ENCODE peak calls at places on chromosomes 13 and 19, in four cellular contexts. N is left ventricle myocardium inferior, U is H7, Q is foreskin fibroblast. C is an unnamed sample.

GRCh38 chr13:104326523-104326922 is 1260.3 kb upstream of the SLC10A2 start:
- DNase-seq in Q (no peak), N (no peak), U (no peak), C (no peak)

GRCh38 chr13:92137519-92137918 is 739.1 kb downstream of the GPC5 start:
- DNase-seq in Q (no peak), U (no peak), N (no peak), C (peak; percentile 1)

GRCh38 chr19:51544038-51544437 is 12.6 kb upstream of the SIGLEC6 start:
- DNase-seq in U (no peak), Q (no peak), N (no peak), C (no peak)

GRCh38 chr13:97274782-97275252 is 52.7 kb downstream of the MBNL2 start:
- DNase-seq in U (no peak), N (no peak), Q (no peak), C (peak; percentile 87)

GRCh38 chr13:31970237-31970930 is 61.2 kb upstream of the FRY start:
- DNase-seq in Q (peak; percentile 61), N (no peak), U (no peak), C (peak; percentile 51)

GRCh38 chr19:29665215-29665825 is at the start of gene PLEKHF1:
- DNase-seq in U (peak; percentile 99), Q (peak; percentile 80), N (peak; percentile 94), C (peak; percentile 75)

GRCh38 chr13:45361596-45362206 is 20.7 kb upstream of the TPT1 start:
- DNase-seq in Q (peak; percentile 49), U (no peak), N (no peak), C (peak; percentile 59)

GRCh38 chr13:111403266-111403665 is 82.8 kb downstream of the TEX29 start:
- DNase-seq in U (no peak), N (no peak), Q (no peak), C (no peak)

GRCh38 chr13:30737511-30738342 is 2.4 kb downstream of the ALOX5AP start:
- DNase-seq in N (no peak), U (no peak), Q (no peak), C (no peak)

GRCh38 chr19:58182577-58182988 is 278 bp upstream of the ZNF274 start:
- DNase-seq in U (no peak), N (no peak), Q (no peak), C (no peak)

GRCh38 chr19:45517238-45517637 is 10.0 kb downstream of the VASP start:
- DNase-seq in N (no peak), Q (no peak), U (no peak), C (no peak)

GRCh38 chr19:31255174-31255862 is 93.9 kb downstream of the TSHZ3 start:
- DNase-seq in Q (no peak), N (no peak), U (no peak), C (no peak)

GRCh38 chr13:49669735-49670309 is 21.5 kb downstream of the EBPL start:
- DNase-seq in U (peak; percentile 87), Q (peak; percentile 63), N (no peak), C (peak; percentile 63)

GRCh38 chr13:88751994-88752393 is 1080.8 kb downstream of the SLITRK5 start:
- DNase-seq in Q (no peak), U (no peak), N (no peak), C (no peak)

GRCh38 chr19:1862068-1862423 is 1.3 kb downstream of the KLF16 start:
- DNase-seq in N (no peak), U (peak; percentile 75), Q (no peak), C (no peak)

GRCh38 chr13:41018583-41018909 is 570 bp downstream of the ELF1 start:
- DNase-seq in Q (no peak), N (no peak), U (no peak), C (no peak)

GRCh38 chr13:66805657-66806056 is 424.5 kb downstream of the PCDH9 start:
- DNase-seq in N (no peak), U (no peak), Q (peak; percentile 16), C (peak; percentile 81)

GRCh38 chr19:29873024-29873800 is 61.4 kb downstream of the CCNE1 start:
- DNase-seq in N (peak; percentile 47), Q (no peak), U (peak; percentile 97), C (peak; percentile 9)

GRCh38 chr19:1027020-1027952 is 878 bp downstream of the CNN2 start:
- DNase-seq in N (peak; percentile 18), Q (no peak), U (no peak), C (no peak)

GRCh38 chr13:113369189-113369588 is 5.3 kb upstream of the GRTP1 start:
- DNase-seq in Q (no peak), U (peak; percentile 31), N (no peak), C (no peak)

GRCh38 chr13:89514534-89515312 is 1832.8 kb upstream of the MIR17HG start:
- DNase-seq in Q (no peak), U (no peak), N (no peak), C (peak; percentile 80)

GRCh38 chr19:4970558-4971423 is 1.9 kb downstream of the KDM4B start:
- DNase-seq in Q (no peak), N (peak; percentile 53), U (peak; percentile 73), C (no peak)

GRCh38 chr13:50400930-50401553 is 385.8 kb downstream of the KCNRG start:
- DNase-seq in N (no peak), U (no peak), Q (peak; percentile 89), C (peak; percentile 97)

GRCh38 chr19:33248553-33248953 is 22.9 kb upstream of the SLC7A10 start:
- DNase-seq in Q (no peak), U (peak; percentile 76), N (no peak), C (no peak)

GRCh38 chr13:50209646-50210045 is 194.4 kb downstream of the KCNRG start:
- DNase-seq in N (no peak), Q (no peak), U (no peak), C (no peak)

GRCh38 chr13:60396783-60397692 is at the start of gene TDRD3:
- DNase-seq in U (peak; percentile 92), N (peak; percentile 86), Q (peak; percentile 82), C (peak; percentile 91)

GRCh38 chr19:55370305-55370988 is at the start of gene IL11:
- DNase-seq in U (no peak), N (no peak), Q (peak; percentile 66), C (no peak)

GRCh38 chr19:18762125-18763023 is 28.7 kb downstream of the COMP start:
- DNase-seq in Q (no peak), U (peak; percentile 92), N (peak; percentile 64), C (peak; percentile 56)

GRCh38 chr13:57582032-57582431 is 49.5 kb upstream of the PCDH17 start:
- DNase-seq in Q (no peak), N (no peak), U (no peak), C (no peak)

GRCh38 chr19:1304197-1304924 is 18.7 kb downstream of the EFNA2 start:
- DNase-seq in Q (no peak), N (no peak), U (no peak), C (no peak)

GRCh38 chr13:33676700-33677048 is 141.3 kb upstream of the RFC3 start:
- DNase-seq in U (no peak), N (peak; percentile 31), Q (peak; percentile 47), C (peak; percentile 54)

DNA sequence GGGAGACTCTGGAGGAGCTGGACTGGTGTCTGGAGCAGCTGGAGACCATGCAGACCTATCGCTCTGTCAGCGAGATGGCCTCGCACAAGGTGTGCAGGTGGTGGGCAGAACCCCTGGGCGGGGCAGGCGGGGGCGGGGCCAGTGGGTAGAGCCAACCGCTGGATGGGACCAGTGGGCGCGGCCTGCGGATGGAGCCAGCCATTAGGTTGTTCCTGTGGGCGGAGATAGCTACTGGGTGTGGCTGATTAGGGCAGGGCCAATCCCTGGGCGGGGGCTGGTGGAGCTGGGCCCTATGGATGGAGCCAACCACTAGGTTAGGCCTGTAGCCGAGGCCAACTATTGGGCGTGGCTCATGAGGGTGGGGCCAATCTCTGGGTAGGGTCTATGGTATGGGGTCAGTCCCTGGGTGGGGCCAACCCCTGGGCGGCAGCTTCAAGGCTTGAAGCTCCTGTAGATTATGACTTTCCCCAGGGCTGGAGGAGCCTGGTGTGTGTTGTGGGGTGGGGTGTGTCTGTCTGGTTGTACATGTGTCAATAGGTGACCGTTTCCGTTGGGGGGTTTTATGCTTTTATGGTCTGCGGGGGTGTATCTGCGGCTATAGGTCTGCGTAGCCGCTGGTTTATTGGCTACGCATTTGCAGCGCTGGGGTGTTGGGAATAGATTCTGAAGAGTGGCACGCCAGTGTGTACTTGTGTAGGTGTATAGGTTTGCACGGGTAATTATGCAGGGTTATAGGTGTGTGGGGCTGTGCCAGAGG is 30.7 kb downstream of the PDE4A start:
- DNase-seq in U (peak; percentile 95), N (no peak), Q (no peak), C (no peak)
- H3K4me3 ChIP-seq in U (no peak overlapping the region), N (no peak overlapping the region), Q (no peak overlapping the region), C (no peak overlapping the region)

GRCh38 chr13:27851481-27851880 is 59.2 kb downstream of the GSX1 start:
- DNase-seq in N (no peak), U (no peak), Q (no peak), C (no peak)
- H3K4me3 ChIP-seq in N (no peak overlapping the region), U (no peak overlapping the region), Q (no peak overlapping the region), C (no peak overlapping the region)

DNA sequence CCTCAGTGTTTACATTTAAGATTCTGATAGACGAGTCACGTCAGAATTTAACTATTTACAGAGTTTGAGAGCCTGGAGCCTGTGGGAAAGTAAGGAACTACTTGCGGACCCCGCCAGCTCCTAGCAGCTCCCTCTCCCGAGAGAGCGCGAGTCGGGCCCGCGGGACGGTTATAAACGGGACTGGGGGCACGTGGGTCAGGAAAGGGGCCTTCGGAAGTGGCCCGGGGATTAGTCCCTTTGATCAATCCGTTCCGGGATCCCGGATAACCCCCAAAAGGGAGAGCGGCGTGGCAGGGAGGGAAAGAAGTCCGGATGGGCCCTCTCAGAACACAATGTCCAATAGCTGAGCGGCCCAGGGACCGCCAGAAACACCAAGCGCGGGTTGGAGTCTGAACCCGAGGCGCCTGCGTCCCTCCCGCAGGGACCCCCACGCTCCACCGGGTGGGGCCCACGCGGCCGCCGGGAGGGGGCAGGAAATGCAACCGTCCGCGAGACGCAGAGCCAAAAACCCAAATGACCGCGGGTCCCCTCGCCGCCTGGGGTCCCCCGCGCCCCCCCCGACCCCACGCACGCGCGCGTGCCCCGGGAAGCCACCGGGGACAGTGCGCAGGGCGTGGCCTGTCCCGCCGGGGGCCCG is 3.6 kb downstream of the ZIC5 start:
- DNase-seq in U (peak; percentile 62), N (no peak), Q (no peak), C (no peak)
- H3K4me3 ChIP-seq in U (peak overlapping the region; percentile 96), N (peak overlapping the region; percentile 58), Q (no peak overlapping the region), C (no peak overlapping the region)

GRCh38 chr19:3670258-3670795 is 29.9 kb downstream of the PIP5K1C start:
- DNase-seq in N (peak; percentile 81), U (peak; percentile 81), Q (peak; percentile 87), C (peak; percentile 96)

GRCh38 chr19:3671680-3672574 is 28.3 kb downstream of the PIP5K1C start:
- DNase-seq in Q (no peak), U (peak; percentile 82), N (no peak), C (peak; percentile 25)

GRCh38 chr19:3672575-3672948 is 27.7 kb downstream of the PIP5K1C start:
- DNase-seq in Q (no peak), N (no peak), U (no peak), C (no peak)

GRCh38 chr19:3669616-3670257 is 30.5 kb downstream of the PIP5K1C start:
- DNase-seq in Q (no peak), N (no peak), U (peak; percentile 82), C (no peak)

GRCh38 chr19:3670796-3671679 is 29.2 kb downstream of the PIP5K1C start:
- DNase-seq in Q (peak; percentile 66), N (peak; percentile 86), U (peak; percentile 81), C (peak; percentile 70)
- H3K4me3 ChIP-seq in Q (peak overlapping the region; percentile 12), N (peak overlapping the region; percentile 61), U (no peak overlapping the region), C (no peak overlapping the region)

C was measured in fibroblast of lung.